ENCODE peak calls at places on chromosomes 4 and X, in six cellular contexts. Q is iris pigment epithelial cell, Y is skeletal muscle cell, N is anterior cingulate cortex, T is ACHN, B is omental fat pad. D is an unnamed sample.

GRCh38 chrX:42776195-42776594 is 1.8 kb downstream of the PPP1R2C start:
- DNase-seq in Q (peak), Y (no peak), N (no peak), T (no peak), B (no peak), D (no peak)

GRCh38 chr4:165288226-165288625 is 39.2 kb upstream of the MSMO1 start:
- DNase-seq in Q (no peak), Y (no peak), N (no peak), T (no peak), B (no peak), D (no peak)

GRCh38 chr4:122777846-122778501 is 45.5 kb downstream of the BBS12 start:
- DNase-seq in Q (peak), Y (peak), N (no peak), T (no peak), B (no peak), D (no peak)

GRCh38 chr4:116561717-116562116 is 523.7 kb downstream of the TRAM1L1 start:
- DNase-seq in Q (no peak), Y (no peak), N (no peak), T (no peak), B (no peak), D (no peak)

GRCh38 chr4:101398807-101399206 is 51.5 kb upstream of the PPP3CA start:
- DNase-seq in Q (no peak), Y (no peak), N (no peak), T (no peak), B (no peak), D (no peak)

GRCh38 chr4:148052448-148052847 is 320.6 kb downstream of the ARHGAP10 start:
- DNase-seq in Q (peak), Y (no peak), N (no peak), T (no peak), B (no peak), D (no peak)

GRCh38 chrX:68632491-68632890 is 15.0 kb upstream of the STARD8 start:
- DNase-seq in Q (no peak), Y (no peak), N (no peak), T (no peak), B (no peak), D (no peak)

GRCh38 chr4:66182651-66183050 is 512.4 kb upstream of the EPHA5 start:
- DNase-seq in Q (no peak), Y (no peak), N (no peak), T (no peak), B (no peak), D (no peak)

GRCh38 chr4:24001945-24002640 is 112.2 kb upstream of the PPARGC1A start:
- DNase-seq in Q (peak), Y (no peak), N (no peak), T (no peak), B (no peak), D (no peak)

GRCh38 chr4:49002931-49003330 is 16.9 kb downstream of the CWH43 start:
- DNase-seq in Q (no peak), Y (no peak), N (no peak), T (no peak), B (no peak), D (no peak)

GRCh38 chr4:2924765-2925301 is 38.4 kb downstream of the NOP14 start:
- DNase-seq in Q (no peak), Y (no peak), N (no peak), T (no peak), B (no peak), D (no peak)

GRCh38 chrX:143632625-143633387 is 3.1 kb downstream of the SLITRK4 start:
- DNase-seq in Q (no peak), Y (no peak), N (no peak), T (no peak), B (no peak), D (no peak)

GRCh38 chr4:47824844-47825243 is 13.0 kb downstream of the CORIN start:
- DNase-seq in Q (no peak), Y (no peak), N (no peak), T (no peak), B (no peak), D (no peak)

GRCh38 chr4:6561173-6561516 is 13.8 kb upstream of the MAN2B2 start:
- DNase-seq in Q (peak), Y (peak), N (no peak), T (no peak), B (no peak), D (no peak)

GRCh38 chr4:87080462-87080861 is 140.0 kb downstream of the KLHL8 start:
- DNase-seq in Q (no peak), Y (no peak), N (no peak), T (no peak), B (no peak), D (no peak)

GRCh38 chr4:166165829-166166420 is 292.9 kb downstream of the TLL1 start:
- DNase-seq in Q (peak), Y (peak), N (no peak), T (peak), B (no peak), D (peak)

GRCh38 chrX:23742174-23742692 is 843 bp downstream of the ACOT9 start:
- DNase-seq in Q (peak), Y (peak), N (no peak), T (peak), B (no peak), D (no peak)

GRCh38 chr4:86675548-86675947 is 81.4 kb downstream of the PTPN13 start:
- DNase-seq in Q (no peak), Y (no peak), N (no peak), T (no peak), B (no peak), D (no peak)

GRCh38 chr4:30714408-30715031 is 5.6 kb upstream of the PCDH7 start:
- DNase-seq in Q (peak), Y (no peak), N (no peak), T (peak), B (no peak), D (no peak)

GRCh38 chrX:13215729-13216128 is 104.1 kb downstream of the ATXN3L start:
- DNase-seq in Q (peak), Y (no peak), N (no peak), T (no peak), B (no peak), D (no peak)

GRCh38 chrX:2705036-2705435 is 13.9 kb downstream of the CD99 start:
- DNase-seq in Q (no peak), Y (no peak), N (no peak), T (no peak), B (no peak), D (no peak)

GRCh38 chr4:10529891-10530786 is 72.9 kb upstream of the ZNF518B start:
- DNase-seq in Q (peak), Y (no peak), N (no peak), T (no peak), B (no peak), D (no peak)

GRCh38 chrX:119541188-119541587 is 24.0 kb downstream of the STEEP1 start:
- DNase-seq in Q (peak), Y (peak), N (no peak), T (peak), B (no peak), D (peak)

GRCh38 chr4:170109586-170110289 is 20.0 kb upstream of the AADAT start:
- DNase-seq in Q (peak), Y (peak), N (no peak), T (no peak), B (no peak), D (no peak)

GRCh38 chr4:184306470-184306869 is 88.8 kb upstream of the ENPP6 start:
- DNase-seq in Q (no peak), Y (no peak), N (no peak), T (no peak), B (no peak), D (no peak)

GRCh38 chr4:31674313-31674947 is 954.3 kb downstream of the PCDH7 start:
- DNase-seq in Q (peak), Y (no peak), N (no peak), T (peak), B (no peak), D (no peak)

GRCh38 chr4:70365479-70365878 is 4.9 kb downstream of the SMR3A start:
- DNase-seq in Q (peak), Y (no peak), N (no peak), T (no peak), B (no peak), D (no peak)

GRCh38 chrX:120781416-120781815 is 94.2 kb downstream of the CT47B1 start:
- DNase-seq in Q (peak), Y (peak), N (no peak), T (no peak), B (no peak), D (no peak)

GRCh38 chrX:70088281-70088680 is 26.0 kb downstream of the OTUD6A start:
- DNase-seq in Q (no peak), Y (no peak), N (no peak), T (no peak), B (no peak), D (no peak)

GRCh38 chrX:18410038-18410437 is 15.4 kb upstream of the CDKL5 start:
- DNase-seq in Q (peak), Y (no peak), N (peak), T (peak), B (no peak), D (no peak)

GRCh38 chr4:54607067-54607466 is 50.7 kb upstream of the KIT start:
- DNase-seq in Q (no peak), Y (no peak), N (no peak), T (no peak), B (no peak), D (no peak)